ENCODE peak calls at places on chromosome 16, in six cellular contexts. L is CD4-positive, alpha-beta T cell; K is EH; S is COR-L47; E is tibial artery; A is activated effector memory CD4-positive, alpha-beta T cell treated with anti-CD3 and anti-CD28 coated beads, Interleukin-2, amount 50 U/mL, for 16 hours. J is an unnamed sample.

GRCh38 chr16:17658881-17659280 is 188.1 kb upstream of the XYLT1 start:
- DNase-seq in S (no peak), A (no peak), K (peak; percentile 40), E (no peak), L (no peak), J (no peak)

GRCh38 chr16:67207857-67208524 is 9.1 kb downstream of the ELMO3 start:
- DNase-seq in E (no peak), A (no peak), K (peak; percentile 81), L (no peak), S (no peak), J (no peak)

GRCh38 chr16:21159281-21159951 is 942 bp downstream of the LDAF1 start:
- DNase-seq in S (no peak), K (no peak), E (peak; percentile 32), A (peak; percentile 66), L (no peak), J (no peak)

GRCh38 chr16:53091508-53092211 is 36.9 kb downstream of the CHD9 start:
- DNase-seq in E (peak; percentile 76), L (no peak), A (no peak), S (peak; percentile 66), K (peak; percentile 95), J (no peak)

GRCh38 chr16:1776672-1776955 is 3.7 kb upstream of the MRPS34 start:
- DNase-seq in L (no peak), S (no peak), E (no peak), K (no peak), A (no peak), J (no peak)

GRCh38 chr16:78962457-78962929 is 638.0 kb downstream of the MAF start:
- DNase-seq in A (no peak), S (no peak), L (no peak), E (no peak), K (no peak), J (no peak)

GRCh38 chr16:16045311-16045710 is 95.9 kb downstream of the ABCC1 start:
- DNase-seq in E (no peak), A (no peak), S (no peak), L (no peak), K (no peak), J (no peak)

GRCh38 chr16:67632415-67633172 is 12.3 kb upstream of the CARMIL2 start:
- DNase-seq in S (no peak), L (no peak), A (no peak), K (no peak), E (no peak), J (no peak)

GRCh38 chr16:71474864-71475263 is 12.8 kb upstream of the ZNF23 start:
- DNase-seq in L (no peak), E (no peak), A (no peak), S (no peak), K (peak; percentile 97), J (no peak)

GRCh38 chr16:70470927-70471341 is 16.5 kb downstream of the FCSK start:
- DNase-seq in K (peak; percentile 30), S (peak; percentile 5), E (no peak), L (no peak), A (no peak), J (no peak)

GRCh38 chr16:55454861-55455260 is 24.1 kb upstream of the MMP2 start:
- DNase-seq in L (no peak), K (no peak), A (no peak), S (no peak), E (no peak), J (no peak)

GRCh38 chr16:54366005-54366634 is 79.5 kb upstream of the IRX3 start:
- DNase-seq in K (no peak), E (no peak), A (no peak), S (no peak), L (no peak), J (no peak)

GRCh38 chr16:88002749-88003148 is 51.5 kb downstream of the BANP start:
- DNase-seq in S (no peak), E (no peak), A (peak; percentile 28), L (no peak), K (no peak), J (no peak)

GRCh38 chr16:87704754-87705353 is 60.9 kb downstream of the KLHDC4 start:
- DNase-seq in L (no peak), S (no peak), A (no peak), K (no peak), E (no peak), J (no peak)

GRCh38 chr16:26263406-26263805 is 571.6 kb downstream of the HS3ST4 start:
- DNase-seq in L (no peak), A (no peak), S (no peak), E (no peak), K (no peak), J (no peak)

GRCh38 chr16:4091638-4092037 is 24.6 kb downstream of the ADCY9 start:
- DNase-seq in A (no peak), L (no peak), E (no peak), S (no peak), K (no peak), J (no peak)

GRCh38 chr16:50842589-50842988 is 100.7 kb downstream of the CYLD start:
- DNase-seq in E (no peak), L (no peak), A (no peak), S (no peak), K (no peak), J (no peak)

GRCh38 chr16:75380870-75381269 is 52.4 kb downstream of the CFDP1 start:
- DNase-seq in S (no peak), K (peak; percentile 83), L (no peak), E (no peak), A (no peak), J (no peak)

GRCh38 chr16:74309789-74310781 is 13.5 kb downstream of the PSMD7 start:
- DNase-seq in E (no peak), S (peak; percentile 33), L (no peak), K (peak; percentile 66), A (no peak), J (no peak)

GRCh38 chr16:70659953-70660671 is 13.8 kb downstream of the IL34 start:
- DNase-seq in L (no peak), E (no peak), A (no peak), K (no peak), S (no peak), J (no peak)

GRCh38 chr16:66652661-66653060 is 43.9 kb downstream of the CMTM4 start:
- DNase-seq in E (no peak), S (no peak), L (no peak), A (no peak), K (peak; percentile 29), J (no peak)

GRCh38 chr16:23356941-23357340 is 54.8 kb downstream of the SCNN1B start:
- DNase-seq in K (no peak), L (no peak), S (no peak), A (no peak), E (no peak), J (no peak)

GRCh38 chr16:4610011-4611005 is 4.4 kb downstream of the UBALD1 start:
- DNase-seq in S (no peak), A (no peak), L (no peak), E (no peak), K (no peak), J (no peak)

GRCh38 chr16:66121466-66121865 is 245.0 kb upstream of the CDH5 start:
- DNase-seq in K (no peak), L (no peak), A (no peak), S (no peak), E (no peak), J (no peak)

GRCh38 chr16:83826146-83826913 is 18.6 kb downstream of the HSBP1 start:
- DNase-seq in L (peak; percentile 77), S (peak; percentile 64), E (peak; percentile 80), A (peak; percentile 93), K (peak; percentile 83), J (peak; percentile 77)

GRCh38 chr16:608019-608418 is 18.2 kb downstream of the RAB40C start:
- DNase-seq in E (no peak), K (no peak), L (no peak), S (no peak), A (no peak), J (no peak)

GRCh38 chr16:14307059-14307531 is 236.0 kb downstream of the MRTFB start:
- DNase-seq in A (no peak), S (no peak), K (no peak), E (no peak), L (no peak), J (no peak)